ENCODE peak calls at places on chromosomes 11 and 22, in ten cellular contexts. H is CD4-positive, CD25-positive, alpha-beta regulatory T cell; K is A549; F is PC-3; R is GM23338; U is endothelial cell of umbilical vein; M is left ventricle myocardium inferior; T is mammary epithelial cell; O is IMR-90; A is chondrocyte. I is an unnamed sample.

GRCh38 chr11:16191212-16191851 is 165.0 kb downstream of the SOX6 start:
- DNase-seq in H (no peak), K (peak), T (no peak), A (no peak), O (peak), U (no peak), F (no peak), M (no peak), R (no peak), I (peak)

GRCh38 chr22:20865869-20866445 is 7.2 kb downstream of the SNAP29 start:
- DNase-seq in T (no peak), A (no peak), R (no peak), F (no peak), M (no peak), K (no peak), U (no peak), O (no peak), H (no peak), I (no peak)

GRCh38 chr22:49412236-49412635 is 415.4 kb downstream of the BRD1 start:
- DNase-seq in R (no peak), H (no peak), M (no peak), U (no peak), K (no peak), T (no peak), O (no peak), A (peak), F (no peak), I (no peak)

GRCh38 chr11:61157743-61158142 is 3.5 kb downstream of the VPS37C start:
- DNase-seq in A (no peak), F (peak), O (no peak), R (peak), H (no peak), U (no peak), K (no peak), T (no peak), M (no peak), I (no peak)

GRCh38 chr22:42172385-42173172 is 42.0 kb upstream of the CYP2D6 start:
- DNase-seq in F (no peak), O (peak), R (no peak), H (no peak), U (no peak), A (no peak), M (no peak), T (no peak), K (no peak), I (no peak)

GRCh38 chr11:129278586-129279319 is 86.6 kb upstream of the ARHGAP32 start:
- DNase-seq in K (no peak), A (no peak), H (no peak), F (peak), T (peak), O (no peak), R (peak), M (no peak), U (no peak), I (peak)

GRCh38 chr11:73551697-73552096 is 46.2 kb downstream of the FAM168A start:
- DNase-seq in A (no peak), F (no peak), T (no peak), K (no peak), H (no peak), O (no peak), M (no peak), U (no peak), R (no peak), I (no peak)

GRCh38 chr11:66277475-66278391 is at the start of gene CNIH2:
- DNase-seq in M (no peak), R (peak), A (no peak), O (no peak), K (no peak), U (no peak), F (peak), H (peak), T (no peak), I (peak)